ENCODE peak calls at places on chromosomes 1 and 21, in four cellular contexts. L is epithelial cell of esophagus, Q is IMR-90, O is fibroblast of pulmonary artery. W is an unnamed sample.
A peak's percentile ranks its signal among the peaks of the same experiment; 100 is the strongest.

GRCh38 chr1:184044603-184045376 is 6.7 kb upstream of the TSEN15 start:
- DNase-seq in L (no peak), Q (no peak), O (peak; percentile 47), W (no peak)

GRCh38 chr1:14282583-14283186 is 315.8 kb upstream of the KAZN start:
- DNase-seq in L (peak; percentile 3), Q (no peak), O (no peak), W (no peak)

GRCh38 chr1:182671779-182672486 is 12.5 kb downstream of the RGS8 start:
- DNase-seq in L (no peak), Q (no peak), O (no peak), W (no peak)

GRCh38 chr1:203287109-203287893 is 18.0 kb upstream of the BTG2 start:
- DNase-seq in L (no peak), Q (no peak), O (peak; percentile 65), W (no peak)

GRCh38 chr1:78236711-78237110 is 190.9 kb downstream of the GIPC2 start:
- DNase-seq in L (peak; percentile 44), Q (peak; percentile 45), O (no peak), W (no peak)

GRCh38 chr1:163399976-163400375 is 78.2 kb downstream of the NUF2 start:
- DNase-seq in L (no peak), Q (no peak), O (no peak), W (no peak)

GRCh38 chr1:17276568-17276967 is 27.7 kb downstream of the PADI3 start:
- DNase-seq in L (peak; percentile 91), Q (peak; percentile 30), O (peak; percentile 66), W (no peak)

GRCh38 chr1:54608561-54609230 is 14.6 kb downstream of the FAM151A start:
- DNase-seq in L (no peak), Q (no peak), O (no peak), W (no peak)

GRCh38 chr1:8257621-8258020 is 60.3 kb upstream of the SLC45A1 start:
- DNase-seq in L (peak; percentile 77), Q (no peak), O (no peak), W (no peak)

GRCh38 chr1:19468397-19468956 is 16.9 kb downstream of the CAPZB start:
- DNase-seq in L (peak; percentile 80), Q (no peak), O (no peak), W (no peak)

GRCh38 chr21:22575165-22575584 is 1577.0 kb downstream of the NCAM2 start:
- DNase-seq in L (no peak), Q (no peak), O (peak; percentile 0), W (no peak)

GRCh38 chr21:42265229-42265812 is 46.4 kb downstream of the ABCG1 start:
- DNase-seq in L (no peak), Q (no peak), O (no peak), W (no peak)

GRCh38 chr21:27171704-27172103 is 204.8 kb upstream of the ADAMTS5 start:
- DNase-seq in L (no peak), Q (peak; percentile 43), O (peak; percentile 42), W (no peak)

GRCh38 chr1:54314691-54315455 is 91.3 kb downstream of the SSBP3 start:
- DNase-seq in L (peak; percentile 26), Q (no peak), O (no peak), W (no peak)

GRCh38 chr21:38505654-38506523 is 7.6 kb upstream of the ERG start:
- DNase-seq in L (peak; percentile 81), Q (peak; percentile 71), O (peak; percentile 87), W (no peak)

GRCh38 chr1:206691604-206692003 is 6.9 kb downstream of the MAPKAPK2 start:
- DNase-seq in L (no peak), Q (peak; percentile 37), O (no peak), W (no peak)

GRCh38 chr1:94106716-94107115 is 14.2 kb downstream of the ABCA4 start:
- DNase-seq in L (no peak), Q (peak; percentile 36), O (no peak), W (no peak)

GRCh38 chr1:2980073-2980791 is 41.0 kb upstream of the ACTRT2 start:
- DNase-seq in L (no peak), Q (no peak), O (no peak), W (peak; percentile 53)

GRCh38 chr1:211527888-211528287 is 35.9 kb upstream of the RD3 start:
- DNase-seq in L (no peak), Q (no peak), O (no peak), W (no peak)

GRCh38 chr1:211529011-211529410 is 37.0 kb upstream of the RD3 start:
- DNase-seq in L (no peak), Q (no peak), O (no peak), W (no peak)

GRCh38 chr1:211525101-211525676 is 33.2 kb upstream of the RD3 start:
- DNase-seq in L (no peak), Q (no peak), O (no peak), W (no peak)

GRCh38 chr1:211526101-211526500 is 34.1 kb upstream of the RD3 start:
- DNase-seq in L (no peak), Q (no peak), O (no peak), W (no peak)

GRCh38 chr1:211527006-211527405 is 35.0 kb upstream of the RD3 start:
- DNase-seq in L (no peak), Q (no peak), O (no peak), W (no peak)
- H3K4me3 ChIP-seq in L (no peak overlapping the region), Q (no peak overlapping the region), O (no peak overlapping the region), W (no peak overlapping the region)

DNA sequence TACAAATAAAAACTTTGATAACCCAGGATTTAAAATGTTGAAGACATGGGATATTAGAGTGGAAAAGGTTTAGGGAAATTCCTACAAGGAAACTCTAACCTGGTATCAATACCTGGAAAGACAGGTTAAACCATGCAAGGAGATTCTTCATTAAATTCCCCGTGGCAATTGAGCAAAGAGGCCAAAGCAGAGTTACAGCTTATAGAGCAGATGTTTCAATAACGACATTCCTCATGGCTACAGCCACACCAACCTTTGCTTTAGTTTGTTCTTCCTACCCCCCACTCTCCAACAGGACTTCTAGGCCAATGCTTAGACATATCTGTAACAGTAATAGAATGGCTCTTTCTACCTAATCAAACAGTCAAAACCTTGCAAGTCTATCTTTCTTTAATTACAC is 271.3 kb downstream of the COL11A1 start:
- DNase-seq in L (peak; percentile 25), Q (no peak), O (no peak), W (no peak)
- H3K4me3 ChIP-seq in L (no peak overlapping the region), Q (no peak overlapping the region), O (no peak overlapping the region), W (no peak overlapping the region)

GRCh38 chr1:115060501-115060900 is 28.8 kb downstream of the TSPAN2 start:
- DNase-seq in L (peak; percentile 13), Q (peak; percentile 4), O (no peak), W (no peak)

GRCh38 chr1:115062542-115063004 is 26.7 kb downstream of the TSPAN2 start:
- DNase-seq in L (peak; percentile 70), Q (no peak), O (no peak), W (no peak)

GRCh38 chr1:115065021-115065420 is 24.3 kb downstream of the TSPAN2 start:
- DNase-seq in L (peak; percentile 19), Q (no peak), O (no peak), W (no peak)

GRCh38 chr1:115064461-115064860 is 24.8 kb downstream of the TSPAN2 start:
- DNase-seq in L (no peak), Q (no peak), O (no peak), W (no peak)

GRCh38 chr1:115063238-115063901 is 25.9 kb downstream of the TSPAN2 start:
- DNase-seq in L (peak; percentile 43), Q (no peak), O (no peak), W (no peak)
- H3K4me3 ChIP-seq in L (no peak overlapping the region), Q (no peak overlapping the region), O (no peak overlapping the region), W (no peak overlapping the region)

DNA sequence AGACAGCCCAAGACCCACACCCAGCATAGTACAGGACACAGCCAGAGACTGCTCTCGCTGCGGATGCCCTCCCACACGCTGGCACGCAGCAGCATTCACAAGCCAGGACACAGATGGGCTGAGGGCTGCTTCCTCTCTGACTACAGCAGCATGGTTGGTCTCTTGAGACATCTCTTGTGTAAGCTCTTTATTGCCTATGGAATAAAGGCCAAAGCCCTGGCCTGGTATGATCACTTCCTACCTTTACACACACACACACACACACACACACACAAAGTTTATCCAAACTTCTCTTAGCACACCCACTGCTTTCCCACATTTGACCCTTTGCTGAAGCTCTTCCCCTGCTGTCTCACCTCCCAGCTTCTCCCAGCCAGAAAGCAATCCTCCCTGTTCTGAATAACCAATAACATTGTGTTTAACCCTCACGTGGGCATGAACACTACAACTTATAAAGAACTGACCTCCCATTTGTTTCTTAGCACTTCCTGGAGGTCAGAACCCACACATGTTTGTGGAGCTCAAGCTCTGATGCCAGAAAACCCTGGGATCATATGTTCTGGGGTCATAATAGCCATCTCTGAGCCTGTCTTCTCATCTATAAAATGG is 1.2 kb upstream of the LUZP1 start:
- DNase-seq in L (peak; percentile 94), Q (peak; percentile 72), O (peak; percentile 95), W (peak; percentile 84)
- H3K4me3 ChIP-seq in L (peak overlapping the region; percentile 95), Q (no peak overlapping the region), O (peak overlapping the region; percentile 78), W (peak overlapping the region; percentile 94)